ENCODE peak calls at places on chromosomes 16 and 17, in four cellular contexts. Y, D, X and W are unnamed samples.

GRCh38 chr17:73139296-73139695 is 25.5 kb upstream of the SSTR2 start:
- DNase-seq in Y (no peak), D (no peak), X (no peak), W (no peak)

GRCh38 chr17:77772461-77772897 is 186.0 kb upstream of the TNRC6C start:
- DNase-seq in Y (no peak), D (peak), X (no peak), W (peak)

GRCh38 chr17:48840441-48840840 is 9.6 kb downstream of the CALCOCO2 start:
- DNase-seq in Y (no peak), D (no peak), X (no peak), W (no peak)

GRCh38 chr16:16073884-16074781 is 124.7 kb downstream of the ABCC1 start:
- DNase-seq in Y (no peak), D (peak), X (no peak), W (no peak)

GRCh38 chr17:82438401-82439193 is 12.0 kb downstream of the CYBC1 start:
- DNase-seq in Y (no peak), D (no peak), X (no peak), W (no peak)

GRCh38 chr16:1631230-1631629 is 19.1 kb downstream of the CRAMP1 start:
- DNase-seq in Y (no peak), D (no peak), X (no peak), W (no peak)

GRCh38 chr17:35241520-35241919 is 1.4 kb upstream of the SLFN5 start:
- DNase-seq in Y (no peak), D (no peak), X (no peak), W (no peak)

GRCh38 chr17:42456223-42457106 is 2.2 kb upstream of the ATP6V0A1 start:
- DNase-seq in Y (no peak), D (peak), X (no peak), W (no peak)

GRCh38 chr16:61042736-61043135 is 993.5 kb downstream of the CDH8 start:
- DNase-seq in Y (no peak), D (no peak), X (no peak), W (no peak)

GRCh38 chr17:65559802-65560627 is 1.4 kb downstream of the AXIN2 start:
- DNase-seq in Y (peak), D (no peak), X (no peak), W (peak)

GRCh38 chr17:50359998-50360461 is 13.0 kb downstream of the MRPL27 start:
- DNase-seq in Y (no peak), D (no peak), X (no peak), W (no peak)

GRCh38 chr17:64772845-64773299 is 110.8 kb upstream of the SMURF2 start:
- DNase-seq in Y (no peak), D (no peak), X (peak), W (no peak)

GRCh38 chr17:36727577-36727976 is 126.2 kb downstream of the MRM1 start:
- DNase-seq in Y (no peak), D (no peak), X (no peak), W (no peak)

GRCh38 chr17:75996665-75997590 is 3.7 kb upstream of the CDK3 start:
- DNase-seq in Y (no peak), D (peak), X (no peak), W (no peak)

GRCh38 chr17:75839942-75840778 is 4.0 kb downstream of the UNC13D start:
- DNase-seq in Y (no peak), D (no peak), X (no peak), W (no peak)

GRCh38 chr16:22694887-22695382 is 119.0 kb upstream of the HS3ST2 start:
- DNase-seq in Y (no peak), D (no peak), X (no peak), W (no peak)

GRCh38 chr16:12600536-12601256 is 203.0 kb downstream of the CPPED1 start:
- DNase-seq in Y (no peak), D (no peak), X (no peak), W (no peak)

GRCh38 chr17:37643829-37644228 is 583 bp upstream of the DDX52 start:
- DNase-seq in Y (peak), D (no peak), X (no peak), W (no peak)

GRCh38 chr17:79861371-79862216 is 22.4 kb upstream of the CBX4 start:
- DNase-seq in Y (no peak), D (no peak), X (no peak), W (no peak)

GRCh38 chr17:38868968-38869646 is 751 bp upstream of the LASP1 start:
- DNase-seq in Y (peak), D (peak), X (peak), W (peak)

GRCh38 chr16:22638393-22639206 is 127.9 kb downstream of the NPIPB5 start:
- DNase-seq in Y (no peak), D (peak), X (no peak), W (no peak)

GRCh38 chr16:88772871-88773811 is 11.9 kb downstream of the PIEZO1 start:
- DNase-seq in Y (peak), D (no peak), X (no peak), W (peak)

GRCh38 chr17:3857261-3858105 is 11.4 kb upstream of the NCBP3 start:
- DNase-seq in Y (no peak), D (no peak), X (no peak), W (no peak)